ENCODE peak calls at places on chromosome 14, in ten cellular contexts. X, V, Y, Z, F, I, C, Q, G and N are unnamed samples.
A peak's percentile ranks its signal among the peaks of the same experiment; 100 is the strongest.

GRCh38 chr14:105193916-105194782 is 13.0 kb upstream of the NUDT14 start:
- DNase-seq in X (no peak), Y (no peak), Z (no peak), C (no peak), F (no peak), Q (no peak), V (peak; percentile 22), G (no peak), I (no peak), N (no peak)

GRCh38 chr14:93962701-93963601 is 13.4 kb downstream of the ASB2 start:
- DNase-seq in F (no peak), Y (peak; percentile 16), G (no peak), Q (peak; percentile 70), C (no peak), Z (no peak), X (no peak), I (no peak), V (no peak), N (peak; percentile 86)

GRCh38 chr14:67668559-67668958 is 5.9 kb downstream of the VTI1B start:
- DNase-seq in Z (no peak), Q (no peak), C (no peak), G (no peak), F (no peak), Y (no peak), V (no peak), I (no peak), X (no peak), N (no peak)

GRCh38 chr14:21070083-21070609 is at the start of gene ARHGEF40:
- DNase-seq in Q (peak; percentile 92), G (peak; percentile 77), C (no peak), Z (peak; percentile 65), I (no peak), F (no peak), X (no peak), V (peak; percentile 66), Y (peak; percentile 27), N (peak; percentile 70)

GRCh38 chr14:100622234-100622633 is 35.0 kb upstream of the BEGAIN start:
- DNase-seq in G (no peak), Q (peak; percentile 26), C (no peak), Z (no peak), V (no peak), X (no peak), F (no peak), Y (no peak), I (no peak), N (no peak)

GRCh38 chr14:102793531-102794328 is 16.5 kb downstream of the TRAF3 start:
- DNase-seq in F (no peak), X (no peak), G (no peak), V (no peak), Q (no peak), Z (no peak), Y (no peak), I (no peak), C (no peak), N (no peak)

GRCh38 chr14:76827696-76828301 is 1.6 kb downstream of the LRRC74A start:
- DNase-seq in Q (no peak), V (peak; percentile 65), F (no peak), G (peak; percentile 57), X (no peak), C (no peak), Z (peak; percentile 51), Y (no peak), I (no peak), N (no peak)

GRCh38 chr14:60323199-60323891 is 74.3 kb downstream of the PPM1A start:
- DNase-seq in G (no peak), I (no peak), Z (no peak), V (no peak), Q (no peak), X (no peak), Y (no peak), C (no peak), F (no peak), N (peak; percentile 58)

GRCh38 chr14:89469210-89470198 is 52.5 kb upstream of the FOXN3 start:
- DNase-seq in G (no peak), X (no peak), I (no peak), V (no peak), C (no peak), Q (no peak), Y (no peak), Z (no peak), F (no peak), N (no peak)

GRCh38 chr14:74573421-74574091 is 38.5 kb downstream of the LTBP2 start:
- DNase-seq in Q (no peak), Z (no peak), X (no peak), Y (peak; percentile 79), V (no peak), F (no peak), I (no peak), G (no peak), C (no peak), N (no peak)
- H3K4me1 ChIP-seq in Q (peaks cover 92% of the 10 kb centered on the region), Z (peaks cover 28% of the 10 kb centered on the region), X (peaks cover 34% of the 10 kb centered on the region), Y (peaks cover 58% of the 10 kb centered on the region), V (peaks cover 14% of the 10 kb centered on the region), F (peaks cover 11% of the 10 kb centered on the region), I (peaks cover 16% of the 10 kb centered on the region), G (peaks cover 79% of the 10 kb centered on the region), C (peaks cover 36% of the 10 kb centered on the region), N (peaks cover 4% of the 10 kb centered on the region)

DNA sequence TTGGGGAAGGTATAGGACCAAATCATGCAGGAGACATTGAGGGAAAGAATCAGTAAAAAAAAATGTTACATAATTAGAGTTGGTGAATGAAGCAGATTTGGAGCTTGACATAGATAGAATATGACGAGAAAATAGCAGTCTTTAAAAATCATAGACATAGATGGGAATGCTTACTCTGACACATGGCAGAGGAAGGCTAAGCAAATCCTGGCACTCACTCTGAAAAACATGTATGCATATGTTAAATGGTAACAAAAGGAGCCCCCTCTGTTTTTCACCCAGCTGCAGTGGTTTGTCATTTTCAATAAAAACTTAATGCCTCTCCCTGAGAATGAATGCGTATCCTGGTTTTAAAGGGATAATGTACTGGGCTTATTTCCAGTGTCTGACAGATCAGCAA is 561.2 kb upstream of the SEL1L start:
- DNase-seq in Y (no peak), Q (no peak), X (no peak), Z (no peak), G (no peak), C (no peak), V (no peak), F (no peak), I (no peak), N (no peak)
- H3K36me3 ChIP-seq in Y (no peaks in the 10 kb centered on the region), Q (no peaks in the 10 kb centered on the region), X (no peaks in the 10 kb centered on the region), Z (no peaks in the 10 kb centered on the region), G (no peaks in the 10 kb centered on the region), C (no peaks in the 10 kb centered on the region), V (no peaks in the 10 kb centered on the region), F (no peaks in the 10 kb centered on the region), I (no peaks in the 10 kb centered on the region), N (no peaks in the 10 kb centered on the region)

GRCh38 chr14:51933191-51933590 is 56.2 kb upstream of the RTRAF start:
- DNase-seq in V (no peak), Z (no peak), F (no peak), C (no peak), Q (no peak), Y (no peak), X (no peak), I (no peak), G (no peak), N (no peak)
- H3K27me3 ChIP-seq in V (no peaks in the 10 kb centered on the region), Z (no peaks in the 10 kb centered on the region), F (no peaks in the 10 kb centered on the region), C (no peaks in the 10 kb centered on the region), Q (no peaks in the 10 kb centered on the region), Y (no peaks in the 10 kb centered on the region), X (no peaks in the 10 kb centered on the region), I (no peaks in the 10 kb centered on the region), G (no peaks in the 10 kb centered on the region), N (no peaks in the 10 kb centered on the region)

DNA sequence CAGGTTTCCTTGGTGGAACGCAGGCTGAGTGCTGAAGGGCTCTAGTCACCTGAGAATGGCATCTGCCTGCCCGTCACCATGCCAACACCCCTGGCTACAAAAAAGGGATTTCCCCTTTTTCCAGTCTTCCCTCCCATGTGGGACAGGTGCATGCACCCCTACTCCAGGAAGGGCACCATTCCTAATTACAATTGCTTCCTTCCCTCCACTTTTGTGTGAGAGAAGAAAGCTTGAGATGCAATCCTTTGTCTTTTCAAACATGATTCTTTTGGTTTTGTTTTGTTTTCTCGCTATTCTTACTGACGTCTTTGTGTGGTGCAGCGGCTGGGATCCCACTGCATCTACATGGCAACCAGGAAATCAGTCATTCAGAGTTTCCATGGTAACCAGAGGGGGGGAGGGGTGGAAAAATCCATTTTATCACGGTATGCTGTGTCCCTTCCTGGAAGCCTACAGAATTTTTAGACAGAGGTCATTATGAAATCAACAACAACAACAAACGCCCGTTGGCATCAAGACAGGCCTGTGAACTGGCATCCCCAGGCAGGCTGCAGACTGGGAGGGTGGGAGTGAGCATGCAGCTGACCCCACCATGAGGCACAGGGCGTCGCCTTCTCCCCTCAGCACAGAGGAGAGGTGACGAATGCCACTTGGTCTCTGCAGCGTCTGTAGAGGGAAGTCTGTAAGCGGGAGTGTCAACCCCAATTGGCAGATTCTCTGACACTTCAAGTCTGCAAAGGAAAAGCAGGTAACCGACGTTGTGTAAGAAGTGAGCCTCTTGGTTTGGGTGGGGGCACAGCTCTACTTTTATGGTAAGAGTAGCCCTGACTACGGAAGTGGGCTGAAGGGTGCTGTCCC is 13.6 kb upstream of the GNG2 start:
- DNase-seq in Z (peak; percentile 61), G (peak; percentile 33), X (no peak), I (no peak), C (no peak), F (peak; percentile 56), Y (peak; percentile 42), Q (no peak), V (peak; percentile 86), N (no peak)
- H3K4me1 ChIP-seq in Z (no peaks in the 10 kb centered on the region), G (peaks cover 47% of the 10 kb centered on the region), X (no peaks in the 10 kb centered on the region), I (no peaks in the 10 kb centered on the region), C (no peaks in the 10 kb centered on the region), F (peaks cover 4% of the 10 kb centered on the region), Y (peaks cover 9% of the 10 kb centered on the region), Q (peaks cover 12% of the 10 kb centered on the region), V (peaks cover 13% of the 10 kb centered on the region), N (no peaks in the 10 kb centered on the region)

GRCh38 chr14:95466506-95466905 is 49.9 kb downstream of the SYNE3 start:
- DNase-seq in V (no peak), G (no peak), X (no peak), F (no peak), I (no peak), Z (no peak), Q (no peak), C (no peak), Y (no peak), N (no peak)

GRCh38 chr14:95468416-95469133 is 47.9 kb downstream of the SYNE3 start:
- DNase-seq in X (no peak), V (no peak), Y (no peak), C (no peak), F (no peak), G (no peak), I (no peak), Z (no peak), Q (no peak), N (no peak)

GRCh38 chr14:95467232-95467631 is 49.2 kb downstream of the SYNE3 start:
- DNase-seq in C (no peak), G (no peak), Q (no peak), F (peak; percentile 49), Y (no peak), I (no peak), V (no peak), X (no peak), Z (no peak), N (no peak)

GRCh38 chr14:95469134-95469481 is 47.3 kb downstream of the SYNE3 start:
- DNase-seq in C (no peak), I (no peak), F (no peak), V (no peak), X (no peak), Z (no peak), Q (no peak), G (no peak), Y (no peak), N (no peak)

GRCh38 chr14:95467657-95468056 is 48.8 kb downstream of the SYNE3 start:
- DNase-seq in F (no peak), Q (no peak), V (no peak), I (no peak), X (no peak), G (no peak), Y (no peak), C (no peak), Z (no peak), N (no peak)
- H3K36me3 ChIP-seq in F (peaks cover 18% of the 10 kb centered on the region), Q (no peaks in the 10 kb centered on the region), V (no peaks in the 10 kb centered on the region), I (no peaks in the 10 kb centered on the region), X (peaks cover 39% of the 10 kb centered on the region), G (peaks cover 16% of the 10 kb centered on the region), Y (no peaks in the 10 kb centered on the region), C (no peaks in the 10 kb centered on the region), Z (peaks cover 25% of the 10 kb centered on the region), N (no peaks in the 10 kb centered on the region)